ENCODE peak calls at places on chromosomes 13 and 19, in six cellular contexts. P is A549, X is GM12878, V is K562, D is H1, B is HepG2. M is an unnamed sample.

GRCh38 chr13:77207943-77208342 is 119.0 kb downstream of the MYCBP2 start:
- DNase-seq in P (no peak), X (no peak), V (no peak), D (no peak), B (no peak), M (no peak)

GRCh38 chr19:35715981-35716734 is 1.6 kb upstream of the KMT2B start:
- DNase-seq in P (peak; percentile 30), X (no peak), V (no peak), D (peak; percentile 87), B (peak; percentile 32), M (peak; percentile 81)

GRCh38 chr13:33352023-33352422 is 66.5 kb upstream of the STARD13 start:
- DNase-seq in P (no peak), X (no peak), V (no peak), D (no peak), B (peak; percentile 7), M (peak; percentile 45)

GRCh38 chr13:111659842-111660241 is 339.4 kb downstream of the TEX29 start:
- DNase-seq in P (no peak), X (no peak), V (no peak), D (peak; percentile 26), B (no peak), M (no peak)

GRCh38 chr19:1864480-1865171 is 1.2 kb upstream of the KLF16 start:
- DNase-seq in P (peak; percentile 72), X (no peak), V (peak; percentile 91), D (peak; percentile 91), B (peak; percentile 66), M (peak; percentile 90)

GRCh38 chr19:29942404-29943261 is 594 bp downstream of the URI1 start:
- DNase-seq in P (no peak), X (no peak), V (peak; percentile 80), D (peak; percentile 75), B (peak; percentile 43), M (peak; percentile 89)

GRCh38 chr13:89930861-89931260 is 1416.6 kb upstream of the MIR17HG start:
- DNase-seq in P (no peak), X (no peak), V (no peak), D (no peak), B (no peak), M (no peak)

GRCh38 chr13:52851153-52851962 is 2.9 kb upstream of the PCDH8 start:
- DNase-seq in P (no peak), X (peak; percentile 46), V (no peak), D (peak; percentile 77), B (peak; percentile 7), M (peak; percentile 68)

GRCh38 chr13:29748097-29748496 is 102.3 kb downstream of the UBL3 start:
- DNase-seq in P (no peak), X (no peak), V (no peak), D (no peak), B (no peak), M (no peak)

GRCh38 chr13:113564331-113565023 is 20.1 kb upstream of the TFDP1 start:
- DNase-seq in P (no peak), X (no peak), V (no peak), D (peak; percentile 37), B (no peak), M (no peak)

GRCh38 chr13:54687173-54687572 is 1658.6 kb downstream of the OLFM4 start:
- DNase-seq in P (no peak), X (no peak), V (no peak), D (no peak), B (no peak), M (no peak)

GRCh38 chr13:110471833-110472162 is 89.7 kb downstream of the RAB20 start:
- DNase-seq in P (no peak), X (peak; percentile 87), V (peak; percentile 75), D (no peak), B (no peak), M (no peak)

GRCh38 chr19:12778020-12778904 is 2.9 kb upstream of the HOOK2 start:
- DNase-seq in P (peak; percentile 78), X (no peak), V (peak; percentile 55), D (peak; percentile 76), B (no peak), M (peak; percentile 76)

GRCh38 chr13:107866007-107866665 is 349.2 kb downstream of the LIG4 start:
- DNase-seq in P (peak; percentile 5), X (no peak), V (peak; percentile 63), D (peak; percentile 65), B (no peak), M (peak; percentile 77)
- TF ChIP-seq CHD2 in P (no peak), X (no peak), V (no peak), D (no peak), B (no peak), M (no peak)

GRCh38 chr13:73657821-73658540 is 476.2 kb downstream of the KLF12 start:
- DNase-seq in P (no peak), X (no peak), V (no peak), D (no peak), B (no peak), M (no peak)
- TF ChIP-seq CHD2 in P (no peak), X (no peak), V (no peak), D (no peak), B (no peak), M (no peak)

DNA sequence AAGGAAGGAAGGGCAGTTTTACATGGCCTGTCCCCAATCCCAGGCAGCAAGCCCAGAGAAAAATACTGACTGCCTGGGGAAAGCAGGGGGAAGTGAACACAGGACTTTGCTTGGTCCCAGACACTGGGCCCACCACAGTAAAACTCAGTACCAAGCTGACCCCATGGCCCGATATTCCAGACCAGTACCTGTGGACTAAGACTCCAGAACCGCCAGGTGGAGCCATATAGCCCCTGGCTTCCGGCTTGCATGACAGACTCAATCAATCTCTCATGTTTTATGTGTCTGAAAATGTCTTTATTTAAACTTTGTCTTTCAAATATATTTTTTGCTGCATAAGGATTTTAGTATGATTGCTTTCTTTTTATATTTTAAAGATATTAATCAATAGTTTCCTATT is 767.9 kb upstream of the SLITRK6 start:
- DNase-seq in P (no peak), X (no peak), V (peak; percentile 12), D (no peak), B (peak; percentile 24), M (peak; percentile 3)
- TF ChIP-seq CHD2 in P (no peak), X (no peak), V (no peak), D (no peak), B (no peak), M (no peak)

GRCh38 chr13:31653730-31654129 is 85.6 kb upstream of the RXFP2 start:
- DNase-seq in P (no peak), X (no peak), V (no peak), D (no peak), B (no peak), M (peak; percentile 52)
- TF ChIP-seq CHD2 in P (no peak), X (no peak), V (no peak), D (no peak), B (no peak), M (no peak)

GRCh38 chr13:98278068-98278619 is 101.1 kb upstream of the RNF113B start:
- DNase-seq in P (no peak), X (no peak), V (no peak), D (no peak), B (no peak), M (no peak)
- TF ChIP-seq CHD2 in P (no peak), X (no peak), V (no peak), D (no peak), B (no peak), M (no peak)

GRCh38 chr19:6067975-6068374 is 42.3 kb downstream of the RFX2 start:
- DNase-seq in P (no peak), X (no peak), V (no peak), D (no peak), B (no peak), M (no peak)

GRCh38 chr19:6066661-6067646 is 43.3 kb downstream of the RFX2 start:
- DNase-seq in P (peak; percentile 96), X (no peak), V (peak; percentile 64), D (peak; percentile 68), B (peak; percentile 97), M (peak; percentile 90)

GRCh38 chr19:6064703-6065073 is 45.6 kb downstream of the RFX2 start:
- DNase-seq in P (no peak), X (no peak), V (no peak), D (no peak), B (no peak), M (no peak)

GRCh38 chr19:6064016-6064702 is 46.1 kb downstream of the RFX2 start:
- DNase-seq in P (peak; percentile 35), X (no peak), V (no peak), D (no peak), B (no peak), M (no peak)

DNA sequence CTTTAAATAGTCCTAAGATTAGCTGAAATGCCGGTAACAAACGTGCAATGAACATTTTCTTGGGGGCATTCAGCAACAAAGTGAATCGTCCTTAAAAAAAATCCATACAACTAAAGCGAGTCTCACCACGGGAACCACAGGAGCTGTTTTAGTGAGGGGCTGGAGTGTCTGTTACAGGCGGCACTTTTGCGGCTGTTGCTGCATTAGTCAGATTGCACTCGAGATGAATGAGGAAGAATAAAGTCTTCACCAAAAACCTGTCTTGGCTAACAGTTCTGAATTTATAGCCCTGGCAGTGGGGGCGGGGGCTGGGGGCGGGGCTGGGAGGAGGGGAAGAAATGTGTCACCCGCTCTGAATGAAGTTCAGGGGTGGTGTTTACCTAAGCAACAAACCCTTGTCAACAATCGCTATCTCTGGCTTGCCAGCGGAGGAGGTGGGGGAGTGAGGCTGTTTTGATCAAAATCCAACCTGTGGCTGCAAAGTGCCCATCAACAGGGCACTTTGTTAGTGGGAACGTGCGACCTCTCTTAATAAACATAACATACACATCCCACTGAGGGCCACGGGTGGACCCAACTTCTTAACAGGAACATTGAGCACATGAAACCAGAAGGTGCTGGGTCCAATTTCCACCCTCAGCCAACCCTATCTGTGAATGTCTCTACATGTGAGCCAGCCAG is 44.5 kb downstream of the RFX2 start:
- DNase-seq in P (peak; percentile 85), X (no peak), V (peak; percentile 83), D (no peak), B (peak; percentile 87), M (no peak)
- TF ChIP-seq CHD2 in P (peak; percentile 45), X (no peak), V (no peak), D (no peak), B (no peak), M (no peak)

M was measured in SK-N-SH.